ENCODE peak calls at places on chromosomes 11 and 22, in four cellular contexts. Q is fibroblast of lung, I is PC-3, J is NB4. D is an unnamed sample.

GRCh38 chr22:44331881-44332714 is 19.3 kb upstream of the SHISAL1 start:
- DNase-seq in J (no peak), Q (peak; percentile 17), I (peak; percentile 11), D (no peak)

GRCh38 chr11:3035333-3035732 is 21.9 kb downstream of the CARS1 start:
- DNase-seq in J (no peak), Q (no peak), I (no peak), D (no peak)

GRCh38 chr11:131943296-131943695 is 572.9 kb downstream of the NTM start:
- DNase-seq in Q (no peak), I (peak; percentile 64), J (no peak), D (no peak)

GRCh38 chr22:46791201-46791731 is 28.8 kb downstream of the TBC1D22A start:
- DNase-seq in Q (peak; percentile 76), J (peak; percentile 91), I (no peak), D (peak; percentile 69)

GRCh38 chr11:116641561-116642045 is 131.2 kb downstream of the BUD13 start:
- DNase-seq in I (peak; percentile 80), Q (no peak), J (peak; percentile 42), D (peak; percentile 50)

GRCh38 chr22:50576070-50576469 is 2.2 kb downstream of the CPT1B start:
- DNase-seq in Q (peak; percentile 56), I (peak; percentile 37), J (peak; percentile 53), D (no peak)

GRCh38 chr11:3201112-3201581 is 17.5 kb downstream of the MRGPRG start:
- DNase-seq in J (no peak), Q (no peak), I (no peak), D (no peak)

GRCh38 chr22:50526849-50527801 is 1.7 kb upstream of the SCO2 start:
- DNase-seq in J (peak; percentile 90), I (peak; percentile 37), Q (peak; percentile 35), D (peak; percentile 92)

GRCh38 chr11:102367364-102367763 is 20.4 kb downstream of the BIRC2 start:
- DNase-seq in Q (peak; percentile 47), I (peak; percentile 59), J (peak; percentile 35), D (no peak)

GRCh38 chr11:36051235-36052072 is 107.6 kb downstream of the LDLRAD3 start:
- DNase-seq in J (no peak), I (no peak), Q (no peak), D (no peak)

GRCh38 chr11:134734894-134735293 is 322.9 kb upstream of the B3GAT1 start:
- DNase-seq in I (no peak), J (no peak), Q (no peak), D (no peak)

GRCh38 chr22:40030757-40031092 is 36.0 kb downstream of the FAM83F start:
- DNase-seq in Q (no peak), J (peak; percentile 46), I (no peak), D (no peak)

GRCh38 chr22:17087176-17088131 is 2.7 kb downstream of the IL17RA start:
- DNase-seq in J (peak; percentile 88), Q (peak; percentile 81), I (no peak), D (peak; percentile 77)

GRCh38 chr11:74090701-74091100 is 80.1 kb downstream of the C2CD3 start:
- DNase-seq in J (peak; percentile 17), Q (peak; percentile 37), I (peak; percentile 52), D (peak; percentile 14)

GRCh38 chr11:119315139-119316016 is 1.6 kb downstream of the MCAM start:
- DNase-seq in J (no peak), I (peak; percentile 84), Q (no peak), D (peak; percentile 57)

GRCh38 chr11:96219981-96220623 is 122.9 kb downstream of the MAML2 start:
- DNase-seq in J (peak; percentile 93), Q (peak; percentile 56), I (peak; percentile 70), D (no peak)

GRCh38 chr11:1202776-1203504 is 19.9 kb upstream of the MUC5B start:
- DNase-seq in I (peak; percentile 76), J (peak; percentile 65), Q (peak; percentile 9), D (peak; percentile 47)

GRCh38 chr11:108593214-108593909 is at the start of gene EXPH5:
- DNase-seq in Q (peak; percentile 61), I (peak; percentile 99), J (peak; percentile 90), D (peak; percentile 91)

GRCh38 chr22:39463931-39464390 is 7.1 kb downstream of the MGAT3 start:
- DNase-seq in J (no peak), I (no peak), Q (peak; percentile 18), D (no peak)

GRCh38 chr11:19578871-19579270 is 133.8 kb upstream of the NAV2 start:
- DNase-seq in I (no peak), Q (no peak), J (no peak), D (no peak)

GRCh38 chr22:28899199-28899853 is 16.0 kb downstream of the ZNRF3 start:
- DNase-seq in J (no peak), Q (peak; percentile 32), I (no peak), D (peak; percentile 35)

GRCh38 chr11:115552773-115553438 is 48.7 kb upstream of the CADM1 start:
- DNase-seq in J (no peak), I (no peak), Q (no peak), D (no peak)

GRCh38 chr11:119447664-119448242 is 24.8 kb upstream of the THY1 start:
- DNase-seq in Q (no peak), J (no peak), I (no peak), D (no peak)

GRCh38 chr22:45441158-45441557 is 27.7 kb downstream of the RIBC2 start:
- DNase-seq in I (peak; percentile 70), Q (peak; percentile 78), J (peak; percentile 63), D (peak; percentile 58)

GRCh38 chr11:117843666-117844484 is 19.3 kb upstream of the FXYD2 start:
- DNase-seq in J (peak; percentile 77), I (peak; percentile 82), Q (peak; percentile 72), D (peak; percentile 81)

GRCh38 chr11:128894296-128894681 is 3.1 kb downstream of the KCNJ5 start:
- DNase-seq in Q (no peak), I (no peak), J (no peak), D (no peak)

GRCh38 chr11:67627788-67628624 is 1.7 kb downstream of the NUDT8 start:
- DNase-seq in Q (no peak), J (no peak), I (no peak), D (no peak)

GRCh38 chr22:41237707-41238569 is 2.8 kb downstream of the CHADL start:
- DNase-seq in J (peak; percentile 64), I (peak; percentile 71), Q (peak; percentile 41), D (peak; percentile 90)

GRCh38 chr11:111663820-111664219 is 61.6 kb downstream of the SIK2 start:
- DNase-seq in J (peak; percentile 8), I (no peak), Q (no peak), D (no peak)

GRCh38 chr22:50547231-50547851 is 1.6 kb downstream of the KLHDC7B start:
- DNase-seq in I (no peak), Q (no peak), J (no peak), D (no peak)

GRCh38 chr11:122690801-122691649 is 35.5 kb downstream of the UBASH3B start:
- DNase-seq in I (no peak), J (peak; percentile 91), Q (peak; percentile 76), D (no peak)

GRCh38 chr11:9605742-9606141 is 32.3 kb downstream of the WEE1 start:
- DNase-seq in I (no peak), Q (no peak), J (peak; percentile 49), D (no peak)

GRCh38 chr11:9609002-9609759 is 35.7 kb downstream of the WEE1 start:
- DNase-seq in J (no peak), I (no peak), Q (no peak), D (peak; percentile 17)

GRCh38 chr11:9604134-9604533 is 30.7 kb downstream of the WEE1 start:
- DNase-seq in Q (no peak), J (no peak), I (no peak), D (no peak)

GRCh38 chr11:9607511-9607899 is 34.0 kb downstream of the WEE1 start:
- DNase-seq in Q (no peak), J (no peak), I (no peak), D (no peak)

GRCh38 chr11:9606799-9607510 is 33.5 kb downstream of the WEE1 start:
- DNase-seq in Q (no peak), J (no peak), I (peak; percentile 18), D (no peak)
- TF ChIP-seq CTCF in Q (no peak), J (no peak), I (peak; percentile 34), D (no peak)

DNA sequence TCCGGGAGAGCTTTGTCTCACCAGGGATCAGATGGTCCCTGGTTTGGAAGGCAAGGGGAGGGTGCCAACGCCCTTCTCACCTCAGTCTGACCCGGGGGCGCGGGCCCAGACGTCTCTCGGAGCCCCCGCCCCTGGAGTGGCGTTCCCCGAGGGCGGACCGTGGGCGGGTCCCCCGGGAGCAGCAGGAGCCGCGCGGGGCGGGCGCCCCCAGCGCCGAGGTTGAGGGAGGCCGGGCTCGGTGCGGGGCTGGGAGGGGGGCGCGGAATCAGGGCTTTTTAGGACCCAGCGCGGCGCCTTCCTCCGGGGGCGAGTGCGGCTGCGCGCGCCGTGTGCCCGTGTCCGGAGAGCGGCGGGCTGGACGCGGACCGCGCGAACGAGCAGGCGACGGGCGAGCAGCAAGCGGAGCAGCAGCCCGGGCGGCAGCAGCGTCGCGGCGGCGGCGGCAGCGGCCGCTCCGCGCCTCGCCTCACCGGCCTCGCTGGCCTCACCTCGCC is at the start of gene KCNC1:
- DNase-seq in Q (peak; percentile 33), J (no peak), I (no peak), D (peak; percentile 15)
- H3K4me3 ChIP-seq in Q (no peak within 1 kb of the TSS), J (no peak within 1 kb of the TSS), I (peak within 1 kb of the TSS; percentile 35), D (no peak within 1 kb of the TSS)

DNA sequence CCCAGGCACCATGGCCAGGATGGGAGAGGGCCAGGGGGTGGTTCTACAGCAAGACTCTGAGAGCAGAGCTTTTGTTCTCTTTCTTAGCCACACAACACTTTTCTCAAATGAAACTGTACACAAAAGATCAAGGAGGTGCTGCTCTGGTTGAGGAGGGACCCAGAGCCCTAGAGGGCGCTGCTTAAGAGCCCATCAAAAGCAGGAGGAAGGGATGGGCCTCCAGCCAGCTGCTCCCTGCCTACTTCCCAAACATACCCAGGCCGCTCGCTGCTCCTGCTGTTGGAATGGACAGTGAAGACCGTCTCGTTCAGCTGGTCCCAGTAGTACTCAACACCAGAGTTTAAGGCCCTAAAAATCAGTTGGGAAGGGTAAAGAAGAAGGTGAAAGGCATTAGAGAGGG is 18.4 kb upstream of the CHRM4 start:
- DNase-seq in Q (peak; percentile 46), I (no peak), J (no peak), D (no peak)
- TF ChIP-seq CTCF in Q (no peak), I (peak; percentile 47), J (peak; percentile 20), D (no peak)

GRCh38 chr11:65641233-65642013 is 3.5 kb downstream of the SIPA1 start:
- DNase-seq in Q (no peak), J (no peak), I (no peak), D (no peak)

GRCh38 chr11:65643971-65644370 is 6.1 kb downstream of the SIPA1 start:
- DNase-seq in Q (no peak), J (no peak), I (peak; percentile 22), D (no peak)

GRCh38 chr11:65640483-65641207 is 2.7 kb downstream of the SIPA1 start:
- DNase-seq in Q (no peak), I (no peak), J (peak; percentile 89), D (peak; percentile 59)

GRCh38 chr11:65639623-65640482 is 2.0 kb downstream of the SIPA1 start:
- DNase-seq in J (peak; percentile 94), Q (no peak), I (no peak), D (peak; percentile 94)

DNA sequence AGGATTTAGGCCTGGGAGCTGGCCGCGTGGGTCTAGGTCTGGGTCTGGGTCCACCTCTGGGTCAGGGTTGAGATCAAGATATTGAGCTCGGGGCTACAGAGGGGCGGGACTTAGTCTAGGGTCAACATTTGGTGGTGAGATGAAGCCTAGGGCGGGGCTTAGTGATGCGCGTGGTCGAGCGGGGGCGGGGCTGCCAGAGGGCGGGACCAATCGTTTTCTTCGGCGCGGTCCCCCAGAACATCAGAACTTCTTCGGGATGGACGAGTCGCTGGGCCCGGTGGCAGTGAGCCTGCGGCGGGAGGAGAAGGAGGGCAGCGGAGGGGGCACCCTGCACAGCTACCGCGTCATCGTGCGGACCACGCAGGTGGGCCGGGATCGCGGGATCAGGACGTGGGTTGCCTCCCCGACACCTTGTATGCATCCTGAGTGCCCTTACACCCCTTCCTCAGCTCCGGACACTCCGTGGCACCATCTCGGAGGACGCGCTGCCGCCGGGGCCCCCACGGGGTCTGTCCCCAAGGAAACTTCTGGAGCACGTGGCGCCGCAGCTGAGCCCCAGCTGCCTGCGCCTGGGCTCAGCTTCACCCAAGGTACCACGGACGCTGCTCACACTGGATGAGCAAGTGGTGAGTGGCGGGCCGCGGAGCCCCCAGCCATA is 4.2 kb downstream of the SIPA1 start:
- DNase-seq in J (no peak), Q (no peak), I (no peak), D (no peak)
- H3K4me3 ChIP-seq in J (no peak overlapping the region), Q (no peak overlapping the region), I (no peak overlapping the region), D (peak overlapping the region; percentile 91)

D was measured in GM12865.